ENCODE peak calls at places on chromosomes 4 and X, in seven cellular contexts. K is breast epithelium, E is HCT116, V is heart left ventricle, O is spleen, S is sigmoid colon, D is body of pancreas. U is an unnamed sample.

GRCh38 chrX:39258331-39258730 is 457.1 kb downstream of the MID1IP1 start:
- DNase-seq in K (no peak), D (no peak), V (no peak), O (no peak), E (no peak), S (no peak), U (no peak)

GRCh38 chrX:17616936-17617335 is 120.4 kb upstream of the SCML1 start:
- DNase-seq in S (no peak), O (no peak), V (no peak), D (no peak), K (no peak), E (no peak), U (no peak)

GRCh38 chr4:2222838-2223237 is 19.1 kb downstream of the HAUS3 start:
- DNase-seq in S (no peak), E (no peak), O (no peak), K (no peak), V (no peak), D (peak; percentile 75), U (no peak)

GRCh38 chr4:143178923-143179322 is 5.8 kb upstream of the USP38 start:
- DNase-seq in K (no peak), O (no peak), S (no peak), V (no peak), D (no peak), E (no peak), U (no peak)

GRCh38 chr4:26613735-26614134 is 29.9 kb downstream of the TBC1D19 start:
- DNase-seq in O (no peak), D (no peak), V (no peak), E (no peak), S (no peak), K (no peak), U (no peak)

GRCh38 chr4:141102367-141102766 is 30.9 kb downstream of the RNF150 start:
- DNase-seq in E (no peak), V (no peak), O (no peak), D (no peak), K (no peak), S (no peak), U (no peak)

GRCh38 chr4:152369903-152370296 is 166.0 kb downstream of the FBXW7 start:
- DNase-seq in K (no peak), S (no peak), D (no peak), V (no peak), E (no peak), O (no peak), U (no peak)

GRCh38 chrX:28312259-28312658 is 275.0 kb upstream of the IL1RAPL1 start:
- DNase-seq in D (no peak), K (no peak), E (no peak), V (no peak), S (no peak), O (no peak), U (no peak)

GRCh38 chr4:15161439-15161838 is 159.2 kb downstream of the CPEB2 start:
- DNase-seq in K (no peak), O (no peak), E (no peak), S (no peak), D (no peak), V (no peak), U (no peak)

GRCh38 chr4:127505203-127505602 is 127.6 kb upstream of the INTU start:
- DNase-seq in E (no peak), K (no peak), V (peak; percentile 38), S (no peak), D (peak; percentile 60), O (no peak), U (no peak)

GRCh38 chr4:53962516-53963225 is 101.7 kb downstream of the CHIC2 start:
- DNase-seq in V (no peak), E (no peak), K (no peak), O (no peak), D (no peak), S (no peak), U (no peak)

GRCh38 chr4:56658410-56659003 is 22.6 kb downstream of the HOPX start:
- DNase-seq in K (no peak), E (no peak), V (no peak), S (no peak), O (no peak), D (no peak), U (no peak)

GRCh38 chr4:145176641-145177432 is 3.6 kb downstream of the OTUD4 start:
- DNase-seq in E (no peak), O (no peak), V (no peak), K (no peak), D (peak; percentile 22), S (no peak), U (no peak)

GRCh38 chr4:46392421-46392820 is 2.5 kb upstream of the GABRA2 start:
- DNase-seq in O (no peak), V (no peak), D (no peak), E (no peak), K (no peak), S (no peak), U (no peak)

GRCh38 chr4:108080752-108081151 is 88.0 kb downstream of the LEF1 start:
- DNase-seq in O (no peak), V (no peak), K (no peak), E (no peak), D (no peak), S (no peak), U (no peak)

GRCh38 chr4:103030791-103031190 is 11.3 kb upstream of the SLC9B1 start:
- DNase-seq in K (no peak), E (no peak), S (no peak), O (no peak), D (no peak), V (no peak), U (no peak)

GRCh38 chrX:134161162-134161561 is 75.8 kb upstream of the CCDC160 start:
- DNase-seq in E (no peak), O (no peak), K (no peak), S (no peak), D (no peak), V (no peak), U (no peak)

GRCh38 chr4:22962186-22962786 is 269.5 kb downstream of the GBA3 start:
- DNase-seq in E (no peak), S (no peak), D (no peak), V (no peak), K (no peak), O (no peak), U (no peak)

GRCh38 chrX:132092439-132093065 is 35.3 kb downstream of the FRMD7 start:
- DNase-seq in E (peak; percentile 52), V (peak; percentile 33), O (no peak), S (no peak), K (peak; percentile 26), D (peak; percentile 78), U (peak; percentile 80)

GRCh38 chr4:4271912-4272311 is 18.0 kb downstream of the LYAR start:
- DNase-seq in K (no peak), O (no peak), S (no peak), V (no peak), E (no peak), D (no peak), U (no peak)

GRCh38 chrX:42149786-42150185 is 226.4 kb upstream of the CASK start:
- DNase-seq in E (no peak), V (no peak), D (no peak), K (no peak), S (no peak), O (no peak), U (no peak)

GRCh38 chr4:131427000-131427399 is 1722.1 kb upstream of the PCDH10 start:
- DNase-seq in E (no peak), K (no peak), S (no peak), O (no peak), V (no peak), D (no peak), U (no peak)

GRCh38 chr4:167219090-167219489 is 15.2 kb downstream of the SPOCK3 start:
- DNase-seq in K (no peak), D (no peak), O (no peak), S (no peak), E (no peak), V (no peak), U (no peak)

GRCh38 chr4:21811576-21811975 is 137.0 kb downstream of the KCNIP4 start:
- DNase-seq in S (no peak), O (no peak), K (no peak), E (no peak), V (no peak), D (no peak), U (no peak)

DNA sequence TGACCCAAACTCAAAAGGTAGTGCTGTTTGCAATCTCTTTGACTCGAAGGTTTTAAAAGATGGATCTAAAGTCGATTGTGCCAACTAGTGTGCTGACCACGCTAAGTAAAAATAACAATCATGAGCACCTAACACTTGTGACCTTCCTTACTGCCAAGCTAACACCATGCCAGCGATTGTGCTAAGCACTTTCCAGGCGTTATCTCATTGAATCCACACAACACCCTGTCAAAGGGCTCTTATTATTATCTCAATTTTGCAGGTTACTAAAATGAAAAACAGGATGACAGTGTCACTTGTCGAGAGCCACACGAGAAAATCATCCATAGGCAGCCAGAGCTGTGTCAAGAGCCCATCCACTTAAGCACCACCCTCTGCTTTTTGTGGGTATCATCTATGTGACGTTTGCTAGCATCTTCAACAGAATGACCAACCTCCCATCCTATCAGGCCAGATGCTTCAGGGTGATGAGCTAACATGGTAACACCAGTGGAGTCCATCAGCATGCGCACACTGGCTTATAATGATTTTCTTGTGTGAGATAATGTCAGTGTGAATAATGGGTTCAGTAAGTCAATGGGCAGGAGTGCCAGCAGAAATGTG is 893 bp upstream of the GAB3 start:
- DNase-seq in O (no peak), S (no peak), V (peak; percentile 30), K (no peak), D (peak; percentile 19), E (no peak), U (no peak)
- TF ChIP-seq POLR2A in O (no peak), S (no peak), V (no peak), K (no peak), D (no peak), E (no peak), U (no peak)

GRCh38 chr4:139609647-139610046 is 53.6 kb upstream of the SETD7 start:
- DNase-seq in V (no peak), E (no peak), K (no peak), S (no peak), D (no peak), O (no peak), U (no peak)
- TF ChIP-seq CTCF in V (no peak), E (peak; percentile 11), K (no peak), S (no peak), D (no peak), O (no peak), U (no peak)

DNA sequence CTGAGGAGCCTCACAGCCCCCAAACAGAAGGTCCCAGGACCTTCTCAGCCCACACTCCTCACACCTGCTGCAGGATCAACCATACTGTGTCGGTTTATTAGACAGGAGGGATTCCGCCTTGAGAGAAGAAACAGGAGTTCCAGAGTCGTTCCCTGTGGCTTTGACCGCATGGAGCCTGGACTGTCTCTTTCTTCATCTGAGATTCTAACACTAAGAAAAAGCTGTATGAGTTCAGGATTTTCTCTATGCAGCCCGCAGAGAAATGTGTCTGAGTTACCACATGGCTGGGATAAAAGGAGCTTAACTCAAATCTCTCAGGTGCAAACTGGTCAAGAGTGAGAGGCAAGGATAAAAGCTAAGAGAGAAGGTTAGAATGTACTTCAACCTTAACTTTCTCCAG is 126.7 kb downstream of the AFAP1 start:
- DNase-seq in V (no peak), S (peak; percentile 40), D (no peak), O (no peak), K (no peak), E (no peak), U (no peak)
- H3K36me3 ChIP-seq in V (peaks cover 40% of the 10 kb centered on the region), S (no peaks in the 10 kb centered on the region), D (no peaks in the 10 kb centered on the region), O (peaks cover 10% of the 10 kb centered on the region), K (peaks cover 4% of the 10 kb centered on the region), E (peaks cover 7% of the 10 kb centered on the region), U (no peaks in the 10 kb centered on the region)

DNA sequence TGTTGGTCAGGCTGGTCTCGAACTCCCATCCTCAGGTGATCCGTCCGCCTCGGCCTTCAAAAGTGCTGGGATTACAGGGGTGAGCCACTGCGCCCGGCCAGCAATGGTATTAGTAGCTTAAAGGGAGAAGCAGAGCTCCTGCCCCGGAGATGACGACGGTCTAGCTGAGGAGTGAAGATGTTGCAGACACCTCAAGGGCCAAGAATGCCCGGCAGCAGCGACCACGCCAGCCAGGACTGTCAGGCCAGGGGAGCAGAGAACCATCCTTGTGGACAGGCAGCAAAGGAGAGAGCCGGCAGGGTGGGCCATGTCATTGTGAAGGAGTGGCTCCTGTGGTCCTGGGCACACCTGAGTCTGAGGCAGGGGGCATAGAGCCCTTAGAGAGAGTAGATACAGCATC is 210.1 kb upstream of the BCOR start:
- DNase-seq in E (no peak), D (no peak), O (no peak), K (no peak), V (no peak), S (peak; percentile 36), U (no peak)
- TF ChIP-seq POLR2A in E (no peak), D (no peak), O (no peak), K (no peak), V (no peak), S (no peak), U (no peak)